ENCODE peak calls at places on chromosome 3, in five cellular contexts. Z is fibroblast of lung, S is body of pancreas, C is right lobe of liver, Y is heart right ventricle. L is an unnamed sample.
A peak's percentile ranks its signal among the peaks of the same experiment; 100 is the strongest.

GRCh38 chr3:145900056-145900829 is 260.7 kb downstream of the PLOD2 start:
- DNase-seq in Z (no peak), C (no peak), Y (no peak), S (no peak), L (no peak)

GRCh38 chr3:55518451-55518850 is 31.3 kb upstream of the WNT5A start:
- DNase-seq in C (no peak), Y (no peak), S (no peak), Z (peak; percentile 69), L (no peak)

GRCh38 chr3:179308006-179308405 is 14.8 kb upstream of the ZNF639 start:
- DNase-seq in Y (no peak), Z (no peak), C (no peak), S (no peak), L (no peak)

GRCh38 chr3:133361011-133361410 is 38.8 kb upstream of the BFSP2 start:
- DNase-seq in Y (no peak), Z (no peak), S (no peak), C (no peak), L (no peak)

GRCh38 chr3:96779810-96780209 is 34.6 kb upstream of the EPHA6 start:
- DNase-seq in S (no peak), Y (no peak), Z (no peak), C (no peak), L (no peak)

GRCh38 chr3:69509288-69509687 is 123.4 kb upstream of the FRMD4B start:
- DNase-seq in C (no peak), Z (no peak), S (no peak), Y (no peak), L (no peak)

GRCh38 chr3:20772869-20773268 is 586.9 kb upstream of the SGO1 start:
- DNase-seq in Y (no peak), C (no peak), S (no peak), Z (no peak), L (no peak)

GRCh38 chr3:197508511-197508910 is 47.3 kb downstream of the BDH1 start:
- DNase-seq in Y (no peak), Z (no peak), C (no peak), S (no peak), L (no peak)

GRCh38 chr3:102415553-102415952 is 19.3 kb upstream of the ZPLD1 start:
- DNase-seq in Z (no peak), C (no peak), Y (no peak), S (no peak), L (no peak)

GRCh38 chr3:128297401-128298138 is 144.3 kb downstream of the EEFSEC start:
- DNase-seq in Y (no peak), C (no peak), Z (no peak), S (peak; percentile 55), L (peak; percentile 70)

GRCh38 chr3:17183951-17184550 is 299.3 kb downstream of the PLCL2 start:
- DNase-seq in S (no peak), C (no peak), Y (no peak), Z (peak; percentile 81), L (no peak)

GRCh38 chr3:192802957-192803899 is 75.9 kb upstream of the FGF12 start:
- DNase-seq in Y (no peak), S (no peak), Z (peak; percentile 44), C (no peak), L (no peak)

GRCh38 chr3:169886671-169887070 is 16.9 kb upstream of the LRRC31 start:
- DNase-seq in Y (peak; percentile 84), S (peak; percentile 72), C (peak; percentile 87), Z (peak; percentile 61), L (peak; percentile 90)

GRCh38 chr3:52845691-52846426 is 11.0 kb upstream of the MUSTN1 start:
- DNase-seq in C (no peak), S (no peak), Y (peak; percentile 41), Z (no peak), L (no peak)

GRCh38 chr3:192727032-192727847 is at the start of gene FGF12:
- DNase-seq in Z (peak; percentile 34), Y (peak; percentile 86), S (peak; percentile 53), C (peak; percentile 58), L (peak; percentile 93)

GRCh38 chr3:58021072-58021959 is 13.1 kb downstream of the FLNB start:
- DNase-seq in Z (no peak), S (no peak), C (no peak), Y (no peak), L (peak; percentile 59)

GRCh38 chr3:127226451-127226850 is 33.5 kb downstream of the PRR23E start:
- DNase-seq in C (no peak), S (no peak), Z (no peak), Y (no peak), L (no peak)

DNA sequence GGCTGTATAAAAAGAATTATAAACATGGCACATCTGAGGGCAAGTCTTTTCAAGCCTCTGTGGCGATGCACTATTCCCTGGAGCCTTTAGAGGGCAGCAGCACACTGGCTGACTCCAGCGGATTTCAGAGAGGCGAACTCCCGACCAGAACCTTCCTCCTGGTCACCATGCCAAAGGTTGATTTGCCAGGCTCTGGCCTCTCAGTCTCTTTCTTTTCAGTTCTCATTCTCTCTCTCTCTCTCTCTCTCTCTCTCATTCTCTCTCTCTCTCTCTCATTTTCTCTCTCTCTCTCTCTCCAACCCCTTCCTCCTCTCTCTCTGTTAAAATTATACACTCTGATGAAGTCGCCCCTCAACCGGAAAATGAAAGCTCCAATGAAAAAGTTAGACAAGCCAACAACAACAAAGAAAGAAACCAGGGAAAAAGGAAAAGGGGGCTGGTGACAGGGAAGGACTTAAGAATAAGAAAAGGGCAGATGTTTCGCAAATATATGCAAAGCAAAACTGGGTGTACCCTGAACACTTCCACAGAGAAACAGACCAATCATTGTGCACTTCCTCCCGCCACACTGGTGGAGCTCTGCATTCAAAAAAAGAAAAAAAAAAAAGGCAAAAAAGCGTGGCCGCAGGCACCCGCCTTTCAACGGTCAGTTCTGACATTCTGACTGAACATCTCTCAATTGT is 90.2 kb downstream of the TIGIT start:
- DNase-seq in C (peak; percentile 84), Y (peak; percentile 86), Z (peak; percentile 81), S (peak; percentile 79), L (peak; percentile 81)
- H3K4me3 ChIP-seq in C (peak overlapping the region; percentile 6), Y (peak overlapping the region; percentile 43), Z (peak overlapping the region; percentile 50), S (no peak overlapping the region), L (peak overlapping the region; percentile 81)

DNA sequence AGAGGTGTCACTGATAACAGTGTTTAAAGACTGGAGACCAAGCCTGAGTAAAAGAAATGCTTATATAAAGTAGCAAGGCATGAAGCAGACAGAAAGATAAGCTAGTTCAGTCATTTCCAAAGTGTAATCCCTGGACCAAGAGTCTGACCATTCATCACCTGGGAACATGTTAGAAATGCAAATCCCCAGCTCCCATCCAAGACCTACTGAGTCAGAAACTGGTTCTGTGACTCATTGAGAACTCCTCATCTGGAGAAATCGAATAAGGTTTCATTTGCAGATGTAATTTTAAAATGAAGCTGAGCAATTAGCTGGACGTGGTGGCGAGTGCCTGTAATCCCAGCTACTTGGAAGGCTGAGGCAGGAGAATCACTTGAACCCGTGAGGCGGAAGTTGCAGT is 473.9 kb upstream of the UBE2E2 start:
- DNase-seq in Z (peak; percentile 33), S (no peak), C (no peak), Y (no peak), L (no peak)
- H3K27ac ChIP-seq in Z (no peak overlapping the region), S (no peak overlapping the region), C (no peak overlapping the region), Y (no peak overlapping the region), L (no peak overlapping the region)

GRCh38 chr3:195443391-195443989 is 670 bp upstream of the ACAP2 start:
- DNase-seq in S (no peak), Y (no peak), Z (no peak), C (no peak), L (no peak)
- H3K4me3 ChIP-seq in S (no peak overlapping the region), Y (peak overlapping the region; percentile 100), Z (peak overlapping the region; percentile 49), C (peak overlapping the region; percentile 4), L (peak overlapping the region; percentile 18)

GRCh38 chr3:34019158-34019557 is 220.7 kb downstream of the PDCD6IP start:
- DNase-seq in C (no peak), Z (no peak), S (no peak), Y (no peak), L (no peak)
- H3K27ac ChIP-seq in C (no peak overlapping the region), Z (no peak overlapping the region), S (no peak overlapping the region), Y (no peak overlapping the region), L (no peak overlapping the region)

GRCh38 chr3:66470956-66471686 is 29.7 kb downstream of the LRIG1 start:
- DNase-seq in Y (no peak), S (no peak), Z (no peak), C (no peak), L (no peak)

GRCh38 chr3:66470285-66470684 is 30.5 kb downstream of the LRIG1 start:
- DNase-seq in C (no peak), S (no peak), Z (no peak), Y (no peak), L (no peak)

GRCh38 chr3:66473637-66474036 is 27.2 kb downstream of the LRIG1 start:
- DNase-seq in Z (peak; percentile 95), Y (no peak), C (no peak), S (no peak), L (no peak)

GRCh38 chr3:66473181-66473580 is 27.6 kb downstream of the LRIG1 start:
- DNase-seq in C (no peak), Y (no peak), S (no peak), Z (peak; percentile 59), L (no peak)

DNA sequence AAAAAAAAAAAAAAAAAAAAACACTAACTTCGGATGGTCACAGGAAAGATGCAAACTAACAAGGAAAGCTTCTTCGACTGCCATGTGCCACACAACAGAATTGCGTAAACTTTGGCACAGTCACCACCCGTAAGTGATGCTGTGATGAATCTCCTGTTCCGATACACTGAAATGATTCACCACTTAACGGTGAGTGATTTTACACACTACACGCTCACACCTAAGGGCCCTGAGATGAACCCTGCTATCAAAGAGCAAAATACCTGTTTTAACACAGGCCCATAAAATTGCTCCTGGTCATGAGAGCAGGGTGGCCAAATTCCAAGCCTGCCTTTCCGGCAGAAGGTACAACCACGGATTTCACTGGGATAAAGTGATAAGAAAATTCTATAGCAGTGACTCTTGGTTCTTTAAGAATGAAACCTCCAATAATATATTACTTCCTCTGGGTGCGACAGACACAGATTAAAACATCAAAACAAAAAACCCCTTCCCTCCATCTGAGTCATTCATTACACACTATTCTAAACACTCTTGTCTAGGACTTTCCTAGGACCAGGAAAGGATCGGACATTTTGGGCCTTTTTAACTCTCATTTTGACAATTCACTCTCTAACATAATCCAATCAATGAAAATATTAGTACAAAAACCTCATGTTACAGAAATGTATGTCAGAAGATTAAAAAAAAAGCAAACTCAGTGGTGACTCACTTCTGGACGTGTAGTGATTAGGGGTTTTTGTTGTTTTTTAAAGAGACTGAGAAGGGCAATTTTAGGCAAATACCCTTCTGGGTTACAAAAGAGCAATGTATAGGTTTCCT is 28.3 kb downstream of the LRIG1 start:
- DNase-seq in S (no peak), C (no peak), Y (no peak), Z (peak; percentile 90), L (no peak)
- H3K4me3 ChIP-seq in S (no peak overlapping the region), C (no peak overlapping the region), Y (no peak overlapping the region), Z (peak overlapping the region; percentile 36), L (no peak overlapping the region)